ENCODE peak calls at places on chromosomes 4 and X, in five cellular contexts. X is NCI-H2171 treated with DMSO at 0.1 percent for 48 hours; U is naive thymus-derived CD8-positive, alpha-beta T cell; D is NCI-H1694; R is T-cell. M is an unnamed sample.

GRCh38 chrX:48800574-48801280 is 1.1 kb upstream of the HDAC6 start:
- DNase-seq in U (no peak), R (no peak), X (no peak), D (no peak), M (no peak)

GRCh38 chr4:92305148-92305877 is 1.5 kb downstream of the GRID2 start:
- DNase-seq in X (peak; percentile 87), U (no peak), D (peak; percentile 13), R (no peak), M (no peak)

GRCh38 chrX:65706041-65706828 is 38.8 kb downstream of the MSN start:
- DNase-seq in X (no peak), D (no peak), U (no peak), R (peak; percentile 12), M (peak; percentile 14)

GRCh38 chrX:9071031-9071650 is 37.2 kb upstream of the FAM9B start:
- DNase-seq in D (no peak), U (no peak), X (no peak), R (no peak), M (no peak)

GRCh38 chr4:107283587-107284559 is 247.8 kb upstream of the DKK2 start:
- DNase-seq in U (no peak), D (no peak), R (no peak), X (no peak), M (no peak)

GRCh38 chrX:71911023-71911730 is 532 bp downstream of the NHSL2 start:
- DNase-seq in R (peak; percentile 8), X (peak; percentile 62), U (peak; percentile 41), D (peak; percentile 12), M (peak; percentile 15)

GRCh38 chr4:145218251-145218650 is 37.9 kb upstream of the OTUD4 start:
- DNase-seq in R (no peak), X (no peak), U (no peak), D (no peak), M (no peak)

GRCh38 chr4:142713282-142714030 is 132.6 kb downstream of the INPP4B start:
- DNase-seq in X (no peak), R (no peak), D (no peak), U (no peak), M (no peak)

GRCh38 chrX:154409222-154409871 is at the start of gene DNASE1L1:
- DNase-seq in U (no peak), R (no peak), X (no peak), D (no peak), M (no peak)

GRCh38 chr4:125368161-125368560 is 53.4 kb downstream of the FAT4 start:
- DNase-seq in D (peak; percentile 28), X (peak; percentile 71), R (no peak), U (no peak), M (no peak)

GRCh38 chr4:92100980-92101379 is 202.8 kb upstream of the GRID2 start:
- DNase-seq in D (peak; percentile 5), X (peak; percentile 21), U (no peak), R (no peak), M (no peak)

GRCh38 chr4:119172223-119172622 is 36.6 kb downstream of the MYOZ2 start:
- DNase-seq in D (no peak), U (no peak), X (no peak), R (no peak), M (no peak)

GRCh38 chrX:35288657-35289056 is 346.1 kb downstream of the FAM47B start:
- DNase-seq in R (no peak), X (no peak), U (no peak), D (no peak), M (no peak)

GRCh38 chr4:99856166-99856565 is 38.1 kb downstream of the LAMTOR3 start:
- DNase-seq in D (no peak), R (no peak), X (no peak), U (no peak), M (no peak)

GRCh38 chrX:1126738-1127137 is 85.7 kb downstream of the CRLF2 start:
- DNase-seq in U (no peak), X (no peak), R (no peak), D (no peak), M (no peak)

GRCh38 chr4:112888617-112889016 is 160.8 kb upstream of the ANK2 start:
- DNase-seq in R (no peak), D (no peak), X (no peak), U (no peak), M (no peak)

GRCh38 chr4:8766610-8767009 is 105.0 kb downstream of the HMX1 start:
- DNase-seq in R (no peak), X (no peak), D (no peak), U (no peak), M (no peak)

GRCh38 chr4:178198691-178199090 is 756.5 kb upstream of the AGA start:
- DNase-seq in X (no peak), U (no peak), D (no peak), R (no peak), M (no peak)

GRCh38 chrX:45434231-45434630 is 233.6 kb upstream of the DIPK2B start:
- DNase-seq in X (no peak), R (no peak), D (no peak), U (no peak), M (no peak)

GRCh38 chrX:103513476-103514108 is 5.7 kb downstream of the RAB40A start:
- DNase-seq in U (no peak), X (no peak), R (no peak), D (no peak), M (no peak)

GRCh38 chr4:83782591-83782990 is 246.7 kb downstream of the GPAT3 start:
- DNase-seq in U (no peak), X (no peak), D (no peak), R (no peak), M (no peak)

GRCh38 chr4:137124278-137124932 is 407.9 kb downstream of the PCDH18 start:
- DNase-seq in U (no peak), X (peak; percentile 73), D (peak; percentile 38), R (no peak), M (no peak)

GRCh38 chrX:43504394-43504793 is 151.7 kb upstream of the MAOA start:
- DNase-seq in R (no peak), D (no peak), X (no peak), U (no peak), M (no peak)

GRCh38 chr4:152273343-152273742 is 262.5 kb downstream of the FBXW7 start:
- DNase-seq in D (no peak), X (no peak), U (no peak), R (no peak), M (no peak)

GRCh38 chrX:41300758-41301437 is 33.1 kb upstream of the DDX3X start:
- DNase-seq in D (no peak), R (no peak), X (no peak), U (no peak), M (no peak)

GRCh38 chr4:85756938-85757337 is 282.0 kb downstream of the ARHGAP24 start:
- DNase-seq in U (no peak), R (no peak), D (no peak), X (peak; percentile 2), M (no peak)

GRCh38 chrX:154459843-154460242 is 1.8 kb downstream of the PLXNA3 start:
- DNase-seq in X (peak; percentile 65), U (no peak), R (no peak), D (peak; percentile 40), M (no peak)

GRCh38 chr4:60039908-60040307 is 1160.2 kb upstream of the ADGRL3 start:
- DNase-seq in X (no peak), U (no peak), R (no peak), D (no peak), M (no peak)

GRCh38 chrX:82362990-82363389 is 1145.1 kb upstream of the POU3F4 start:
- DNase-seq in X (no peak), D (no peak), U (no peak), R (no peak), M (no peak)

GRCh38 chr4:113634081-113634969 is 127.2 kb downstream of the CAMK2D start:
- DNase-seq in U (no peak), D (no peak), X (no peak), R (no peak), M (no peak)

GRCh38 chr4:168082379-168082778 is 10.0 kb upstream of the ANXA10 start:
- DNase-seq in D (no peak), U (no peak), X (no peak), R (no peak), M (no peak)

GRCh38 chr4:153010137-153010536 is 74.0 kb downstream of the FHDC1 start:
- DNase-seq in D (no peak), X (no peak), U (no peak), R (no peak), M (no peak)

GRCh38 chrX:39972340-39972739 is 125.4 kb downstream of the BCOR start:
- DNase-seq in X (peak; percentile 27), R (no peak), U (no peak), D (no peak), M (no peak)

GRCh38 chr4:150647008-150647407 is 65.1 kb downstream of the MAB21L2 start:
- DNase-seq in R (no peak), X (no peak), D (no peak), U (no peak), M (no peak)

GRCh38 chrX:1464282-1465131 is 11.8 kb upstream of the ASMTL start:
- DNase-seq in R (no peak), X (no peak), D (no peak), U (peak; percentile 44), M (no peak)

GRCh38 chr4:82842593-82842992 is 44.0 kb upstream of the SCD5 start:
- DNase-seq in X (no peak), R (no peak), U (no peak), D (no peak), M (no peak)

GRCh38 chr4:155667538-155668511 is 1.2 kb downstream of the GUCY1A1 start:
- DNase-seq in X (no peak), D (no peak), U (no peak), R (no peak), M (no peak)

GRCh38 chrX:2484232-2484631 is 16.5 kb downstream of the DHRSX start:
- DNase-seq in X (no peak), R (no peak), U (no peak), D (no peak), M (no peak)

GRCh38 chr4:145781306-145781705 is 101.4 kb downstream of the C4orf51 start:
- DNase-seq in U (no peak), X (no peak), D (no peak), R (no peak), M (no peak)

GRCh38 chrX:125298871-125299270 is 20.8 kb upstream of the TEX13C start:
- DNase-seq in R (no peak), X (no peak), D (no peak), U (no peak), M (no peak)

M was measured in T-helper 1 cell.